ENCODE peak calls at places on chromosomes 12 and 14, in seven cellular contexts. J, P, D, K, S, G and X are unnamed samples.

GRCh38 chr12:124663206-124663605 is 95.8 kb upstream of the NCOR2 start:
- DNase-seq in P (no peak), G (no peak), S (no peak), J (no peak), K (no peak), D (no peak), X (no peak)

GRCh38 chr14:101328412-101329149 is 232.7 kb upstream of the DIO3 start:
- DNase-seq in G (no peak), J (peak), D (no peak), K (no peak), S (no peak), P (no peak), X (no peak)

GRCh38 chr14:77033622-77034521 is 5.4 kb upstream of the IRF2BPL start:
- DNase-seq in P (peak), G (peak), D (peak), K (peak), J (peak), S (peak), X (peak)

GRCh38 chr14:89571502-89571901 is 154.5 kb upstream of the FOXN3 start:
- DNase-seq in G (no peak), D (no peak), S (no peak), K (no peak), J (no peak), P (no peak), X (no peak)

GRCh38 chr12:4864575-4864974 is 45.1 kb upstream of the KCNA1 start:
- DNase-seq in D (no peak), J (no peak), K (no peak), G (no peak), S (no peak), P (no peak), X (no peak)

GRCh38 chr14:22276913-22277816 is 311.9 kb downstream of the DAD1 start:
- DNase-seq in S (no peak), K (no peak), J (no peak), D (no peak), G (no peak), P (peak), X (peak)

GRCh38 chr12:70842942-70843341 is 77.6 kb downstream of the PTPRR start:
- DNase-seq in D (no peak), J (no peak), G (no peak), P (no peak), S (no peak), K (no peak), X (no peak)

GRCh38 chr14:25050494-25051170 is 685 bp upstream of the STXBP6 start:
- DNase-seq in P (peak), S (no peak), D (no peak), G (no peak), J (no peak), K (no peak), X (no peak)

GRCh38 chr12:49336645-49337584 is at the start of gene C1QL4:
- DNase-seq in D (peak), S (peak), J (peak), G (peak), P (peak), K (peak), X (peak)

GRCh38 chr12:94707892-94708291 is 57.5 kb upstream of the TMCC3 start:
- DNase-seq in J (no peak), P (peak), S (no peak), G (no peak), D (no peak), K (no peak), X (no peak)

GRCh38 chr12:113712481-113712880 is 240.8 kb upstream of the LHX5 start:
- DNase-seq in D (no peak), G (no peak), P (no peak), J (no peak), S (no peak), K (no peak), X (no peak)

GRCh38 chr12:68665016-68665569 is 21.7 kb upstream of the NUP107 start:
- DNase-seq in D (no peak), G (no peak), P (no peak), J (no peak), K (no peak), S (no peak), X (no peak)

GRCh38 chr12:52924764-52925716 is 20.2 kb upstream of the KRT8 start:
- DNase-seq in G (no peak), S (no peak), P (peak), K (no peak), J (no peak), D (no peak), X (no peak)

GRCh38 chr12:3724096-3724805 is 28.7 kb downstream of the CRACR2A start:
- DNase-seq in G (no peak), S (no peak), P (no peak), D (no peak), K (no peak), J (no peak), X (no peak)

GRCh38 chr12:26119391-26119981 is 5.4 kb downstream of the BHLHE41 start:
- DNase-seq in G (no peak), J (no peak), P (peak), S (no peak), D (peak), K (no peak), X (peak)

GRCh38 chr14:104001003-104001402 is 58.7 kb upstream of the RD3L start:
- DNase-seq in J (no peak), D (no peak), P (no peak), S (no peak), K (peak), G (no peak), X (no peak)
- TF ChIP-seq CTCF in J (peak), D (no peak), P (peak), S (no peak), K (no peak), G (no peak), X (peak)

GRCh38 chr12:122399254-122399591 is 23.2 kb downstream of the CLIP1 start:
- DNase-seq in J (no peak), G (no peak), S (no peak), P (no peak), K (no peak), D (peak), X (no peak)

GRCh38 chr12:122403831-122404230 is 18.6 kb downstream of the CLIP1 start:
- DNase-seq in J (no peak), P (no peak), G (peak), S (no peak), K (no peak), D (peak), X (peak)

GRCh38 chr12:122403115-122403770 is 19.2 kb downstream of the CLIP1 start:
- DNase-seq in D (no peak), J (no peak), K (no peak), S (no peak), P (no peak), G (no peak), X (peak)

GRCh38 chr12:122402264-122402663 is 20.2 kb downstream of the CLIP1 start:
- DNase-seq in P (no peak), D (no peak), G (no peak), S (no peak), J (no peak), K (no peak), X (no peak)

DNA sequence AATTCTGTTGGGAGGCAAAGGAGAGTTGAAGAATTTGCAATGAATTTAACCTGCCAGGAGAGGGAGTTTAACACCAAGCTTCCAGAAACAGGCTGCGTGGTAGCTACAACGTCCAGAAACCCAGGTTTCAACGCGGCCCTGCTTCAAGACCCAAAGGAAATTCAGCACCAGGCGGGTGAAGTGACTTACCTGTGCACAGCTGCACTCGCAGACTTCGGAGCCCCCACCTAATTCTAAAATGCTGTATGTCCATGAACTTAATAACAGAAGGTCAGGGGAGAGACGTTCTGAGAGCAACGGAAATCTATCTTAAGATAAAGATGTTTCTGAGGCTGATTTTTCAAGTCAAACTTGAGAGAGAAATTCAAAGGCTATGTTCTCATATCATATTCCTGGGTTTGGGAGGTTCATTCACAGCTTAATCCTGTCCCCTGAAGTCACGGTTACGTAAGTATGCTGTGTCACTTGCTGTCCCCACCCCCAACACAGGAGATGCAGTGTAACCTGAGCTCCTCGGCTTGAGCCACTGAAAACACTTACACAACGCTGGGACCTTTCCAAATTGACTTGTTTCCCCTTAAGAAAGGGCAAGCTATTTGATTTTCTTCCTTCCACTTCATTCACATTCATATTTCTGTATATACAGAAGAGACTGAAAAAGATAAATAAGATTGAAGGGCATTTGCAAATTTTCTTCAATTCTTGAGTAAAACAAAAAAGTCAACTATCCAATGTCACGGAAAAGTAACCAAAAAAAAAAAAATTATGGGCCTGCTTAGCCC is 22.7 kb downstream of the CLIP1 start:
- DNase-seq in P (peak), D (peak), S (peak), K (peak), J (peak), G (no peak), X (peak)
- H3K4me3 ChIP-seq in P (peak), D (peak), S (no peak), K (peak), J (no peak), G (peak), X (no peak)

DNA sequence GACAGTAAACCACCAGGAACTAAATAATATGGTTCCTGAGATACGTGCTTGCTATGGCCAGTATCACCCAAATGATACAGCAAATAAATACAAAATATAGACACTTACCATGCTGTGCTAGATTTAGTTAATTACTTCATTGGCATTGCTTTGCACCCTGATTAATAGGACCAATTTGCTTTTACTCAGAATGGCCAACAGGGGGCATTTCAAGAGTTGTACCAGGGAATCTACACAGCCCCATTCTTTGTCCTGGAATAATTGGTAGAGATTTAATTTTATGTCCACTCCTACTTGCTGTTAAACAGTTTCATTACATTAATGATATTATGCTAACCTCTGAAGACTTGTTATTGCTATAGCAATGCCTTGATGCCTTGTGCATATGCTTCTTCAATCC is 280.8 kb downstream of the RERGL start:
- DNase-seq in G (no peak), S (no peak), P (no peak), K (no peak), J (no peak), D (no peak), X (no peak)
- TF ChIP-seq CTCF in G (no peak), S (no peak), P (no peak), K (no peak), J (peak), D (no peak), X (no peak)

GRCh38 chr14:94355191-94355794 is 32.2 kb upstream of the SERPINA6 start:
- DNase-seq in J (peak), G (peak), K (peak), P (peak), D (no peak), S (peak), X (no peak)

GRCh38 chr14:94349276-94349675 is 26.1 kb upstream of the SERPINA6 start:
- DNase-seq in D (no peak), P (no peak), J (no peak), G (no peak), K (no peak), S (no peak), X (no peak)

GRCh38 chr14:94357166-94357565 is 31.2 kb downstream of the SERPINA1 start:
- DNase-seq in P (no peak), J (no peak), S (no peak), G (no peak), K (no peak), D (no peak), X (no peak)

GRCh38 chr14:94356379-94357056 is 31.9 kb downstream of the SERPINA1 start:
- DNase-seq in P (no peak), S (peak), G (no peak), D (no peak), J (peak), K (no peak), X (no peak)

GRCh38 chr14:94354638-94355185 is 31.6 kb upstream of the SERPINA6 start:
- DNase-seq in S (peak), K (no peak), P (no peak), G (no peak), D (no peak), J (no peak), X (no peak)
- H3K4me3 ChIP-seq in S (no peak), K (no peak), P (no peak), G (no peak), D (no peak), J (no peak), X (no peak)

GRCh38 chr12:96070670-96071279 is 35.4 kb upstream of the LTA4H start:
- DNase-seq in P (peak), S (no peak), K (no peak), J (peak), G (peak), D (no peak), X (peak)
- TF ChIP-seq CTCF in P (peak), S (no peak), K (no peak), J (peak), G (peak), D (no peak), X (peak)

DNA sequence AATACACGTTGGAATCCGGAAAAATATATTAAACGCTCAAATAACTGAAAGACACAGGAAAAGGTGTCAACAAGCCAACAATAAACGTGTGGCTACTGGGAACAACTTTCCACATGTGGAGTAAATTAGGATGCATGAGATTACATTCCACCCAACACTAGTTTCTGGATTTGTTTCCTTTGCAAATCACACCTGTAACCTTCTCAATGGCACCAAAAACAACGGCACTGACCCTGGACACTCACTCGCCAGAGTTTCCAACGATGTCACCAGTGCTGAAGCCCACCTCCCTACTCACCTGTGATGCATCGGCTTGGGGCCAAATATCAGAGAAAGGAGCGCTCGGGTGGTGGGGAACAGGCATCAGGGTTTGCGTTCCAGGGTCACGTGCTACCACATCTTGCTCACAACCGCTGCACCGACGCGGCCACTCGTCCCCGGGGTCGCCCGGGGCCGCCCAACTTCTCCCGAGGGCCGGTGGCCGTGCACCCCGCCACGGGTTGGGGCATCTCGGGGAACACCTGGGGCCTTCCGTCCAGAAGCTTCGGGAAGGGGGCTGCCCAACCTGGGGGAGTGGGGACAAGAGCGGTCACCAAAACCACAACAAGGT is 625 bp downstream of the PRDM4 start:
- DNase-seq in G (peak), S (no peak), D (peak), K (peak), P (peak), J (peak), X (peak)
- H3K4me3 ChIP-seq in G (peak), S (peak), D (peak), K (peak), P (peak), J (peak), X (peak)

GRCh38 chr12:76883151-76883550 is 4.3 kb upstream of the CSRP2 start:
- DNase-seq in G (no peak), J (no peak), D (no peak), K (no peak), S (no peak), P (peak), X (no peak)
- TF ChIP-seq CTCF in G (no peak), J (no peak), D (no peak), K (no peak), S (no peak), P (no peak), X (no peak)

DNA sequence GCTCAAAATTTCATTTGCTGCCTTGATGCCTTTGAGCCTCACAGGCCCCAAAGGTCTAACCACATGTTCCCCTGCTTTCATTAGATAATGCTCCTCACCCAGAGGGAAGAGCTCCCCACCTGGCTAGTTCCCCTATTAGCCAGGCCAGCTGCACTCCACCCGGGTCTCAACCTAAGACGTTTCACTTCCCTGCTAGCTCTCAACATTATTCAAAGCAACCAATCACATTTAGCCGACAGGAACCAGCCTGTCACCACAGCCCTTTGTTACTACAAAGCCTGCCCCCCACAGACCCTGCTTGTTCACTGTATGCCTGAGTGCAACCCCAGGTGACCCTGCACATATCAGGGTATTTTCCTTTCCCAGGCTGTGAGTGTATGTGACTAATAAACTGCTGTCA is 78.6 kb downstream of the SLC15A5 start:
- DNase-seq in S (no peak), J (peak), G (peak), K (no peak), P (no peak), D (no peak), X (peak)
- H3K4me3 ChIP-seq in S (no peak), J (no peak), G (no peak), K (no peak), P (no peak), D (no peak), X (no peak)

DNA sequence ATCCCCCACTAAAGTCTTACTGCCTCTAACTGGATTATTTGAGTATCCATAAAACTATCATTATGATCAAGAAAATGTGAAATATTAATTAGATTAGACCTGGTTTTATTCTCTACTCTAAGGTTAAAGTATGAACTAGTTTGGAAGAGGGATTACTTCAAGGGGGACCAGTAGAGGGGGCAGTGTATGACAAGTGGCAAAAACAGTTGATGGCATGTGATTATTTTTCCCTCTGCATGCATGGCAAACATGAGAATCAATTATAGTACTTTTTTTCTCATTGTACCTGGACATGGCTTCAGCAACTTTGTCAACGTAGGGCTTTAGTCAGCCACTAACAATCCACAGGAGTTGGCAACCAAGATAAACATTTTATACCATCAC is 145.0 kb upstream of the SLC38A2 start:
- DNase-seq in K (no peak), P (no peak), J (no peak), S (no peak), D (no peak), G (peak), X (no peak)
- TF ChIP-seq CTCF in K (no peak), P (no peak), J (no peak), S (no peak), D (no peak), G (peak), X (peak)